ENCODE peak calls at places on chromosomes 12 and 14, in nine cellular contexts. L is heart right ventricle, M is A549, A is SJSA1, V is neural progenitor cell, B is mesendoderm, T is mucosa of descending colon, Q is cardiac fibroblast, I is uterus. X is an unnamed sample.

GRCh38 chr14:49993565-49993964 is 100.7 kb downstream of the ARF6 start:
- DNase-seq in B (no peak), I (no peak), Q (no peak), M (no peak), V (no peak), L (no peak), A (no peak), T (no peak), X (no peak)

GRCh38 chr12:93000026-93000425 is 70.9 kb upstream of the EEA1 start:
- DNase-seq in Q (no peak), I (no peak), L (no peak), M (no peak), V (no peak), A (no peak), B (no peak), T (peak), X (no peak)

GRCh38 chr12:62435337-62436163 is 31.1 kb upstream of the MON2 start:
- DNase-seq in B (peak), I (peak), L (peak), Q (peak), A (peak), M (peak), V (peak), T (peak), X (peak)

GRCh38 chr14:62462996-62463395 is 582.3 kb downstream of the KCNH5 start:
- DNase-seq in I (no peak), A (no peak), Q (peak), B (peak), T (no peak), V (no peak), M (no peak), L (no peak), X (no peak)

GRCh38 chr12:131608740-131609665 is 101.9 kb upstream of the SFSWAP start:
- DNase-seq in T (peak), A (peak), L (peak), Q (peak), V (peak), M (peak), B (peak), I (peak), X (peak)

GRCh38 chr12:114869091-114869834 is 185.3 kb upstream of the TBX3 start:
- DNase-seq in I (no peak), L (no peak), V (peak), M (no peak), A (no peak), T (no peak), B (peak), Q (no peak), X (no peak)

GRCh38 chr12:124764451-124764850 is 99.2 kb downstream of the SCARB1 start:
- DNase-seq in B (peak), A (no peak), L (no peak), V (no peak), M (no peak), I (no peak), Q (peak), T (peak), X (peak)

GRCh38 chr12:50401383-50402155 is 884 bp downstream of the LARP4 start:
- DNase-seq in I (no peak), B (peak), L (peak), T (peak), M (no peak), V (peak), Q (peak), A (no peak), X (no peak)

GRCh38 chr12:56010112-56010570 is 10.7 kb upstream of the IKZF4 start:
- DNase-seq in V (no peak), A (no peak), T (no peak), B (no peak), Q (no peak), M (no peak), I (no peak), L (no peak), X (no peak)

GRCh38 chr12:6548556-6549378 is 7.1 kb downstream of the IFFO1 start:
- DNase-seq in I (no peak), V (no peak), L (no peak), Q (peak), T (no peak), M (no peak), A (no peak), B (no peak), X (no peak)

GRCh38 chr12:96177013-96177412 is 17.2 kb upstream of the ELK3 start:
- DNase-seq in I (no peak), A (no peak), M (no peak), B (no peak), Q (peak), L (no peak), T (no peak), V (no peak), X (no peak)

GRCh38 chr12:119372540-119372939 is 38.0 kb downstream of the CCDC60 start:
- DNase-seq in V (no peak), L (peak), Q (no peak), M (no peak), T (no peak), A (no peak), B (no peak), I (no peak), X (no peak)

GRCh38 chr12:96383991-96384390 is 16.2 kb downstream of the CDK17 start:
- DNase-seq in T (no peak), A (no peak), I (no peak), B (no peak), V (no peak), L (no peak), Q (peak), M (no peak), X (no peak)

GRCh38 chr14:82796081-82796480 is 1262.4 kb upstream of the SEL1L start:
- DNase-seq in A (no peak), M (no peak), V (peak), I (no peak), T (no peak), B (no peak), L (no peak), Q (no peak), X (peak)

GRCh38 chr14:96204151-96205058 is at the start of gene BDKRB2:
- DNase-seq in L (peak), A (peak), B (peak), V (peak), M (peak), I (peak), Q (peak), T (peak), X (peak)

GRCh38 chr14:94882401-94882800 is 112.5 kb upstream of the GSC start:
- DNase-seq in A (no peak), Q (no peak), L (no peak), I (no peak), V (no peak), M (no peak), T (no peak), B (no peak), X (no peak)

GRCh38 chr14:65179918-65180724 is 77.8 kb upstream of the MAX start:
- DNase-seq in V (no peak), Q (peak), B (no peak), A (peak), T (peak), M (peak), I (peak), L (peak), X (no peak)

GRCh38 chr14:54722791-54723432 is 156.0 kb downstream of the SAMD4A start:
- DNase-seq in M (peak), Q (peak), L (no peak), A (no peak), V (peak), T (peak), I (no peak), B (peak), X (peak)

GRCh38 chr14:21192447-21192822 is 36.6 kb upstream of the OR5AU1 start:
- DNase-seq in M (no peak), I (no peak), T (no peak), A (no peak), Q (no peak), L (no peak), B (no peak), V (no peak), X (no peak)
- H3K4me3 ChIP-seq in M (peak), I (no peak), T (no peak), A (no peak), Q (no peak), L (peak), B (no peak), V (peak), X (peak)

GRCh38 chr14:104005489-104005888 is 63.2 kb upstream of the RD3L start:
- DNase-seq in B (no peak), A (no peak), L (no peak), M (no peak), Q (no peak), I (no peak), T (no peak), V (no peak), X (no peak)
- H3K4me3 ChIP-seq in B (no peak), A (no peak), L (no peak), M (no peak), Q (no peak), I (no peak), T (no peak), V (no peak), X (no peak)

DNA sequence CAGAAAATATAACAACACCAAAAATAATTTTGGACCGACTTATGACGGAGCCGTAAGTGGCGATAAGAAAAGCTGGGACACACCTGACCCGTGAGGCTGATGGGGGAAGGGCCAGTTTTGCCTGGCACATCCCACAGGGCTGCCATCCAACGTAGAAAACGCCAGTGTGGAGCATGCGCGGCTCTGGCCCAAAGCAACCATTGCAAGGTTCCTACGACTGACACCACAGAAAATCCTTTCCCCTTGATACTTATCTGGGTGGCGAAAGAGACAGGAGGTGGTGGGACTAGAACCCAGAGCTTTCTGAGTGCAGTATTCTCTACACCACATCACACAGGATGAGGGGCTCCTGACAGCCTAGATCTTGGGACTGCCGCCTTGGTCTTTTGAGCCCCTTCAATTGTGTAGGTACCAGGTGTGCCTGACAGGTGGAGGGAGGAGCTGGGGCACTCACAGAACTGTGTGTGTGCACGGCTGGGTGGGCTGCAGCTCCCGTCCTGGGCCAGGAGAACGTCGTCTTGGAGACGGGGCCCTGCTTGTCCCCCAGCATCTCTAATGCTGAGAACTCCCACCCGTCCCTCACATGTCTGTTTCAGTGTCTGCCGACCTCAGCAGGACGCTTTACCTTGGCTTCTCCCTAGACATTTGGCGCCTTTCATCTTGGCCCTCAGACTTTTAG is 17.4 kb upstream of the CACNA2D4 start:
- DNase-seq in A (peak), L (no peak), I (no peak), Q (no peak), M (no peak), T (peak), B (no peak), V (no peak), X (no peak)
- H3K4me3 ChIP-seq in A (no peak), L (no peak), I (no peak), Q (no peak), M (no peak), T (no peak), B (no peak), V (no peak), X (no peak)

GRCh38 chr12:68425998-68426397 is 93.8 kb upstream of the MDM1 start:
- DNase-seq in M (no peak), A (peak), B (no peak), T (no peak), Q (peak), L (no peak), I (no peak), V (no peak), X (no peak)
- H3K4me3 ChIP-seq in M (no peak), A (no peak), B (no peak), T (no peak), Q (no peak), L (no peak), I (no peak), V (no peak), X (no peak)

GRCh38 chr12:67921286-67921685 is 68.0 kb upstream of the IFNG-AS1 start:
- DNase-seq in B (no peak), Q (no peak), A (no peak), V (no peak), L (no peak), M (no peak), I (no peak), T (no peak), X (no peak)
- H3K4me3 ChIP-seq in B (no peak), Q (no peak), A (no peak), V (no peak), L (no peak), M (no peak), I (no peak), T (no peak), X (no peak)

GRCh38 chr12:53971686-53972085 is 1.2 kb upstream of the HOXC11 start:
- DNase-seq in M (no peak), L (no peak), Q (no peak), I (no peak), B (no peak), T (no peak), V (no peak), A (no peak), X (no peak)

GRCh38 chr12:53971129-53971528 is 1.8 kb upstream of the HOXC11 start:
- DNase-seq in A (no peak), T (no peak), V (no peak), I (no peak), B (no peak), Q (no peak), L (no peak), M (no peak), X (no peak)

GRCh38 chr12:53968214-53969127 is 4.5 kb upstream of the HOXC11 start:
- DNase-seq in V (no peak), Q (no peak), L (no peak), B (no peak), T (no peak), M (no peak), A (no peak), I (no peak), X (no peak)

GRCh38 chr12:53970451-53970850 is 2.5 kb upstream of the HOXC11 start:
- DNase-seq in B (no peak), T (no peak), M (no peak), I (no peak), A (no peak), Q (no peak), L (no peak), V (no peak), X (no peak)

GRCh38 chr12:53969588-53970259 is 3.2 kb upstream of the HOXC11 start:
- DNase-seq in B (no peak), A (no peak), V (no peak), I (no peak), L (no peak), T (no peak), Q (no peak), M (no peak), X (no peak)
- H3K4me3 ChIP-seq in B (no peak), A (peak), V (no peak), I (no peak), L (no peak), T (no peak), Q (no peak), M (no peak), X (no peak)

GRCh38 chr12:2283480-2283879 is 230.7 kb downstream of the CACNA1C start:
- DNase-seq in V (no peak), I (no peak), L (no peak), A (no peak), M (no peak), B (no peak), T (no peak), Q (no peak), X (no peak)
- H3K4me3 ChIP-seq in V (no peak), I (no peak), L (no peak), A (no peak), M (no peak), B (no peak), T (no peak), Q (no peak), X (no peak)

DNA sequence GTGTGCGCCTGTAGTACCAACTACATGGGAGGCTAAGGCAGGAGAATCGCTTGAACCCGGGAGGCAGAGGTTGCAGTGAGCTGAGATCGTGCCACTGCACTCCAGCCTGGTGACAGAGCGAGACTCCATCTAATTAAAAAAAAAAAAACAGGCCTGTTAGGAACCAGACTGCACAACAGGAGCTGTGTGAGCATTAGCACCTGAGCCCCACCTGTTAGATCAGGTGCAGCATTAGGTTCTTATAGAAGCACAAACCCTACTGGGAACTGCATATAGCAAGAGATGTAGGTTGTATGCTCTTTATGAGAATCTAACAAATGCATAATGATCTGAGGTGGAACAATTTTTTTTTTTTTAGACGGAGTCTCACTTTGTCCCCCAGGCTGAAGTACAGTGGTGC is 8.6 kb downstream of the ATXN2 start:
- DNase-seq in B (no peak), A (no peak), V (no peak), T (no peak), M (no peak), Q (no peak), I (no peak), L (no peak), X (no peak)
- H3K4me3 ChIP-seq in B (no peak), A (no peak), V (no peak), T (no peak), M (no peak), Q (no peak), I (no peak), L (no peak), X (no peak)

GRCh38 chr12:57154804-57155434 is 7.5 kb upstream of the LRP1-AS start:
- DNase-seq in I (no peak), Q (no peak), M (no peak), V (no peak), T (no peak), L (no peak), B (no peak), A (no peak), X (no peak)
- H3K4me3 ChIP-seq in I (no peak), Q (no peak), M (no peak), V (no peak), T (no peak), L (no peak), B (no peak), A (no peak), X (no peak)

GRCh38 chr12:8909752-8910151 is 4.6 kb upstream of the PHC1 start:
- DNase-seq in M (no peak), V (no peak), Q (no peak), T (no peak), I (no peak), B (peak), L (no peak), A (no peak), X (no peak)

GRCh38 chr12:8912910-8913309 is 1.4 kb upstream of the PHC1 start:
- DNase-seq in M (peak), A (no peak), B (peak), Q (no peak), L (no peak), I (no peak), V (peak), T (no peak), X (peak)

GRCh38 chr12:8914716-8915526 is 612 bp downstream of the PHC1 start:
- DNase-seq in V (peak), T (peak), L (peak), M (peak), Q (peak), B (peak), A (peak), I (peak), X (peak)

GRCh38 chr12:8913702-8914032 is 642 bp upstream of the PHC1 start:
- DNase-seq in T (no peak), B (no peak), I (no peak), Q (no peak), V (no peak), L (no peak), A (no peak), M (no peak), X (no peak)

GRCh38 chr12:8911606-8912268 is 2.6 kb upstream of the PHC1 start:
- DNase-seq in A (no peak), L (no peak), M (no peak), Q (no peak), I (no peak), V (no peak), B (peak), T (no peak), X (peak)
- H3K4me3 ChIP-seq in A (no peak), L (no peak), M (no peak), Q (no peak), I (no peak), V (no peak), B (no peak), T (no peak), X (no peak)

X was measured in HAP-1.